ENCODE peak calls at places on chromosomes 3 and 15, in ten cellular contexts. T is NCI-H446 treated with DMSO at 0.1 percent for 48 hours; S is adrenal gland; E is renal cortical epithelial cell; G is small intestine; N is DMS 273 treated with DMSO at 0.1 percent for 48 hours; X is activated naive CD4-positive, alpha-beta T cell treated with anti-CD3 and anti-CD28 coated beads, Interleukin-2, amount 50 U/mL, for 16 hours; K is lower leg skin; W is stimulated activated CD8-positive, alpha-beta memory T cell treated with anti-CD3 and anti-CD28 coated beads, Interleukin-15, amount 100 ng/mL, for 24 hours; B is islet precursor cell. M is an unnamed sample.
A peak's percentile ranks its signal among the peaks of the same experiment; 100 is the strongest.

GRCh38 chr15:66763186-66764066 is 61.4 kb downstream of the SMAD6 start:
- DNase-seq in X (no peak), B (no peak), K (peak; percentile 41), S (peak; percentile 83), W (no peak), T (peak; percentile 78), G (peak; percentile 52), N (no peak), E (no peak), M (no peak)

GRCh38 chr3:140053011-140053702 is 118.2 kb downstream of the CLSTN2 start:
- DNase-seq in E (peak; percentile 55), G (peak; percentile 1), X (no peak), K (no peak), N (no peak), W (no peak), B (no peak), T (no peak), S (no peak), M (no peak)

GRCh38 chr3:32460031-32460749 is 42.5 kb downstream of the CMTM6 start:
- DNase-seq in B (peak; percentile 67), N (no peak), S (no peak), X (peak; percentile 55), G (peak; percentile 66), K (no peak), T (no peak), W (no peak), E (no peak), M (peak; percentile 82)

GRCh38 chr3:195104340-195104739 is 166.6 kb downstream of the XXYLT1 start:
- DNase-seq in W (no peak), N (no peak), S (no peak), G (no peak), X (no peak), E (no peak), K (no peak), B (no peak), T (no peak), M (no peak)

GRCh38 chr3:188021041-188021440 is 132.9 kb upstream of the LPP start:
- DNase-seq in N (no peak), K (no peak), B (no peak), W (no peak), E (no peak), S (no peak), G (no peak), X (no peak), T (no peak), M (no peak)

GRCh38 chr15:50854594-50855490 is 53.6 kb upstream of the AP4E1 start:
- DNase-seq in K (no peak), E (peak; percentile 96), W (no peak), S (no peak), X (no peak), T (no peak), G (no peak), N (no peak), B (peak; percentile 80), M (peak; percentile 64)

GRCh38 chr3:11134794-11135193 is 19.5 kb upstream of the HRH1 start:
- DNase-seq in W (no peak), X (no peak), E (peak; percentile 68), B (peak; percentile 16), S (no peak), N (no peak), K (no peak), G (no peak), T (no peak), M (no peak)

GRCh38 chr3:100783619-100784018 is 74.3 kb downstream of the TFG start:
- DNase-seq in E (no peak), T (no peak), X (no peak), N (no peak), S (no peak), K (no peak), G (no peak), W (no peak), B (no peak), M (no peak)

M was measured in B cell.